ENCODE peak calls at places on chromosomes 3 and 15, in four cellular contexts. K is colonic mucosa, B is A549, E is heart left ventricle. R is an unnamed sample.

GRCh38 chr15:77959094-77959879 is 118.2 kb downstream of the TBC1D2B start:
- DNase-seq in E (peak; percentile 75), K (peak; percentile 90), B (peak; percentile 76), R (no peak)

GRCh38 chr3:31957106-31957505 is 24.0 kb downstream of the OSBPL10 start:
- DNase-seq in K (no peak), B (no peak), E (no peak), R (no peak)

GRCh38 chr15:26455828-26456227 is 317.0 kb downstream of the GABRB3 start:
- DNase-seq in K (no peak), B (no peak), E (no peak), R (no peak)

GRCh38 chr3:186589115-186589514 is 18.6 kb downstream of the DNAJB11 start:
- DNase-seq in E (no peak), K (no peak), B (peak; percentile 35), R (no peak)

GRCh38 chr3:39106281-39107055 is 959 bp downstream of the GORASP1 start:
- DNase-seq in E (no peak), B (no peak), K (no peak), R (no peak)

GRCh38 chr3:160886421-160886820 is 130.4 kb downstream of the PPM1L start:
- DNase-seq in B (no peak), K (no peak), E (no peak), R (no peak)

GRCh38 chr15:37425541-37425940 is 325.2 kb upstream of the MEIS2 start:
- DNase-seq in K (no peak), B (no peak), E (no peak), R (no peak)

GRCh38 chr3:79490165-79491028 is 277.4 kb downstream of the ROBO1 start:
- DNase-seq in K (peak; percentile 32), B (no peak), E (peak; percentile 38), R (no peak)

GRCh38 chr3:16800361-16800760 is 84.4 kb upstream of the PLCL2 start:
- DNase-seq in K (no peak), B (no peak), E (no peak), R (no peak)

GRCh38 chr3:123586131-123586530 is 1.3 kb upstream of the HACD2 start:
- DNase-seq in B (peak; percentile 80), K (peak; percentile 75), E (no peak), R (no peak)

GRCh38 chr3:156563900-156564682 is 9.2 kb upstream of the SSR3 start:
- DNase-seq in K (no peak), B (no peak), E (no peak), R (no peak)

GRCh38 chr3:35565048-35565447 is 74.3 kb upstream of the ARPP21 start:
- DNase-seq in E (no peak), B (no peak), K (no peak), R (no peak)

GRCh38 chr3:129602730-129603560 is 3.5 kb downstream of the PLXND1 start:
- DNase-seq in B (peak; percentile 81), K (no peak), E (peak; percentile 88), R (no peak)

GRCh38 chr3:169573129-169573528 is 90.4 kb downstream of the MECOM start:
- DNase-seq in B (no peak), E (no peak), K (no peak), R (no peak)

GRCh38 chr3:67655364-67656121 is 1.1 kb upstream of the SUCLG2 start:
- DNase-seq in B (peak; percentile 37), E (no peak), K (peak; percentile 35), R (no peak)

GRCh38 chr3:139265131-139266016 is 78.4 kb upstream of the MRPS22 start:
- DNase-seq in K (no peak), B (no peak), E (no peak), R (no peak)

GRCh38 chr3:139187154-139187553 is 142.5 kb upstream of the PRR23C start:
- DNase-seq in K (peak; percentile 48), B (no peak), E (no peak), R (no peak)

GRCh38 chr3:52385157-52385556 is 59.7 kb downstream of the SEMA3G start:
- DNase-seq in E (no peak), B (peak; percentile 64), K (no peak), R (no peak)

GRCh38 chr15:53978248-53978906 is at the start of gene UNC13C:
- DNase-seq in B (peak; percentile 21), K (peak; percentile 17), E (no peak), R (no peak)
- TF ChIP-seq CTCF in B (no peak), K (no peak), E (no peak), R (no peak)

DNA sequence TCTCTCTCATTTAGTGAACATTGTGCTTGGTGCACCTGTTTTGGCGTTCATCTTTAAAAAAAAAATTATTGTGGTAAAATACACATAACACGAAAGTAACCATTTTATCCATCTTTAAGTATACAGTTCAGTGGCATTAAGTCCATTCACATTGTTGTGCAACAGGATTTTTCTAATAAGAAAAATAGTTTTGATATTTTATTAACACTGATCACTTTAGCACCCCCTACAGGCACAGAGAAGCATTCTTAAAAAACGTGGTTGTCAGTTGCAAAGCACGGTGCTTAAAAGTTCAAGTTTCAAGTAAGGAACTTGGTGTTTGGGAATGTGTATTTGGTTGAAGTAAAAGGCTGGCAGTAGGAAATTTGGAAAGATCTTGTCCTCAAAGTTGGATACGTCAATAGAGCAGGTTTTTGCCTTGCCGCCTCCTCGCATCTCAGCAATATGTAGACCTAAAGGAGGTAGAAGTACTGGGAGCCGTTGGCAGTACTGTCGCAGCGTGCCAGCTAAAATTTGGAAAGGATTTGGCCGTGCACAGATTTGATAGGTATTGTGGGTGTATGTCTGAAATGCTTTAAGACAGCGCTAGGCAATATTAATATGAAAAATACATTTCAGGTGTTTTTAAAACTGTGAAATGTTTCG is 110.4 kb downstream of the LRRC28 start:
- DNase-seq in K (no peak), E (no peak), B (peak; percentile 47), R (no peak)
- TF ChIP-seq CTCF in K (peak; percentile 28), E (peak; percentile 34), B (peak; percentile 66), R (peak; percentile 73)

GRCh38 chr3:46449755-46450552 is 14.8 kb downstream of the LTF start:
- DNase-seq in B (peak; percentile 6), E (no peak), K (no peak), R (no peak)
- TF ChIP-seq CTCF in B (peak; percentile 30), E (peak; percentile 51), K (peak; percentile 45), R (peak; percentile 76)

GRCh38 chr3:124862006-124862405 is 25.2 kb downstream of the ITGB5 start:
- DNase-seq in K (no peak), B (no peak), E (no peak), R (no peak)
- TF ChIP-seq CTCF in K (no peak), B (no peak), E (no peak), R (no peak)

DNA sequence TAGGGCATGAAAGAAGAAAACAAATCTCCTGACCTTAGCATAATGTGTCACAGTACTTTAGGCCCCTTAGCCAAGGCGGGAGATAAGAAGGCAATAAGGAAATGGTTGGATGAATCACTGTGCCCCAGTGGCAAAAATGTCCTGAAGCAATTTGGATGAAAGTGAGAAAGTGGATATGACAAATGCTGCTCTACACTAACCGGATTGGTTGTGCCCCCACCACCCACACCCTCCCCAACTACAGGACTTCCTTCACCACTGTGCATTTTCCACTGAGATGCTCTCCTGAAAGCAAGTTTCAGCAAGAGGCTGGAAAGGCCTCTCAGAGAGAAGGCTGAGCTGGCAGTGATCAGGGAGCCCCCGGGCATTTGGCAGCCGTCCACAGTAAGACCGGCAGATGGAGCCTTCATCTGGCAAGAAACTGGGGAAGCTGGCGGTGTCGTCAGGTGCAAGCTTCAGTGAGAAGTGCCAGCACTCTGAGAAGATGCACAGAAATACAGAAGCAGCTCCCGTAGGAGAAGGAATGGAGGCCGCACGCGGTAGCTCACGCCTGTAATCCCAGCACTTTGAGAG is 63.8 kb downstream of the ATP1B3 start:
- DNase-seq in E (no peak), B (peak; percentile 48), K (peak; percentile 73), R (no peak)
- TF ChIP-seq CTCF in E (no peak), B (no peak), K (no peak), R (peak; percentile 50)

GRCh38 chr15:86743283-86743903 is 663.7 kb downstream of the AGBL1 start:
- DNase-seq in K (peak; percentile 65), E (no peak), B (peak; percentile 68), R (no peak)
- TF ChIP-seq CTCF in K (peak; percentile 58), E (no peak), B (peak; percentile 41), R (peak; percentile 62)

DNA sequence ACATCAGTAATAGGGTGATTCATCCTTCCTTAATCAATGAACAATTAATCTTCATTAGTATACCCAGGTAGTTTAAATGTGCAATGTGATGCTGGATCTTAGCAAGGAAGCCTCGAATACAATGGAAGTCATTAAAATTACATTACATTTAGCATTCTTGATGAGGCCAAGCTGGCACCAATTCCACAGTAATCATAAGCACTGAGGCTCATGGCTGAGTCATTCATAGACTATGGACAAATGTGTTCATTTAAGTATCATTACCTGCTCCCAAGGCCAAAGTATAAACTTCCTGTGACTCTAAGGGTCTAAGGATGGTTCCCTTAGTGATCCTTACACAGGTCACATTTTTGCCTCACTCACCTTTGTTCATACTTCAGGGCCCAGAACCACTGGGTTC is 266.4 kb upstream of the CDIN1 start:
- DNase-seq in B (no peak), E (no peak), K (no peak), R (no peak)
- TF ChIP-seq CTCF in B (no peak), E (no peak), K (no peak), R (no peak)

R was measured in chondrocyte.